ENCODE peak calls at places on chromosomes 6 and 20, in four cellular contexts. A, C, Z and O are unnamed samples.

GRCh38 chr6:159080217-159080976 is 35.6 kb upstream of the TAGAP start:
- DNase-seq in A (no peak), C (no peak), Z (no peak), O (no peak)

GRCh38 chr6:128491643-128492206 is 28.7 kb downstream of the PTPRK start:
- DNase-seq in A (no peak), C (peak; percentile 63), Z (no peak), O (no peak)

GRCh38 chr6:139762587-139763031 is 388.2 kb upstream of the CITED2 start:
- DNase-seq in A (no peak), C (no peak), Z (no peak), O (no peak)

GRCh38 chr6:157555795-157556645 is 175.0 kb downstream of the ZDHHC14 start:
- DNase-seq in A (no peak), C (no peak), Z (no peak), O (no peak)

GRCh38 chr6:20724443-20724842 is 190.2 kb downstream of the CDKAL1 start:
- DNase-seq in A (no peak), C (no peak), Z (no peak), O (no peak)

GRCh38 chr20:9103955-9104354 is 35.1 kb downstream of the PLCB4 start:
- DNase-seq in A (no peak), C (no peak), Z (no peak), O (no peak)

GRCh38 chr6:139600919-139601470 is 226.5 kb upstream of the CITED2 start:
- DNase-seq in A (no peak), C (no peak), Z (no peak), O (no peak)

GRCh38 chr6:43770417-43771209 is 602 bp downstream of the VEGFA start:
- DNase-seq in A (peak; percentile 63), C (peak; percentile 79), Z (peak; percentile 77), O (no peak)

GRCh38 chr6:132011582-132011981 is 60.4 kb upstream of the CCN2 start:
- DNase-seq in A (no peak), C (no peak), Z (no peak), O (no peak)

GRCh38 chr20:37845261-37845681 is 57.7 kb upstream of the VSTM2L start:
- DNase-seq in A (no peak), C (peak; percentile 13), Z (peak; percentile 36), O (no peak)

GRCh38 chr6:21748343-21749063 is 155.0 kb downstream of the SOX4 start:
- DNase-seq in A (no peak), C (no peak), Z (no peak), O (no peak)

GRCh38 chr20:64261138-64261537 is 5.6 kb downstream of the PCMTD2 start:
- DNase-seq in A (peak; percentile 75), C (peak; percentile 62), Z (no peak), O (peak; percentile 28)

GRCh38 chr6:169371344-169372144 is 117.9 kb upstream of the THBS2 start:
- DNase-seq in A (no peak), C (no peak), Z (no peak), O (no peak)

GRCh38 chr6:117837268-117837667 is 69.8 kb upstream of the SLC35F1 start:
- DNase-seq in A (no peak), C (no peak), Z (no peak), O (no peak)

GRCh38 chr6:6694368-6694780 is 105.9 kb downstream of the LY86 start:
- DNase-seq in A (no peak), C (no peak), Z (no peak), O (no peak)

GRCh38 chr20:23445596-23446217 is 6.2 kb downstream of the CSTL1 start:
- DNase-seq in A (no peak), C (no peak), Z (no peak), O (no peak)

GRCh38 chr6:39054577-39055142 is 6.1 kb downstream of the GLP1R start:
- DNase-seq in A (no peak), C (no peak), Z (peak; percentile 76), O (no peak)

GRCh38 chr20:50308513-50309279 is 118.1 kb downstream of the CEBPB start:
- DNase-seq in A (peak; percentile 96), C (peak; percentile 90), Z (peak; percentile 67), O (no peak)

GRCh38 chr6:108757357-108757756 is 90.9 kb upstream of the ARMC2 start:
- DNase-seq in A (no peak), C (no peak), Z (no peak), O (no peak)

GRCh38 chr6:95197590-95197989 is 379.7 kb upstream of the MANEA start:
- DNase-seq in A (no peak), C (no peak), Z (no peak), O (no peak)

GRCh38 chr20:57260959-57261357 is 5.5 kb downstream of the BMP7 start:
- DNase-seq in A (no peak), C (no peak), Z (no peak), O (no peak)
- H3K36me3 ChIP-seq in A (no peaks in the 10 kb centered on the region), C (no peaks in the 10 kb centered on the region), Z (no peaks in the 10 kb centered on the region), O (no peaks in the 10 kb centered on the region)

DNA sequence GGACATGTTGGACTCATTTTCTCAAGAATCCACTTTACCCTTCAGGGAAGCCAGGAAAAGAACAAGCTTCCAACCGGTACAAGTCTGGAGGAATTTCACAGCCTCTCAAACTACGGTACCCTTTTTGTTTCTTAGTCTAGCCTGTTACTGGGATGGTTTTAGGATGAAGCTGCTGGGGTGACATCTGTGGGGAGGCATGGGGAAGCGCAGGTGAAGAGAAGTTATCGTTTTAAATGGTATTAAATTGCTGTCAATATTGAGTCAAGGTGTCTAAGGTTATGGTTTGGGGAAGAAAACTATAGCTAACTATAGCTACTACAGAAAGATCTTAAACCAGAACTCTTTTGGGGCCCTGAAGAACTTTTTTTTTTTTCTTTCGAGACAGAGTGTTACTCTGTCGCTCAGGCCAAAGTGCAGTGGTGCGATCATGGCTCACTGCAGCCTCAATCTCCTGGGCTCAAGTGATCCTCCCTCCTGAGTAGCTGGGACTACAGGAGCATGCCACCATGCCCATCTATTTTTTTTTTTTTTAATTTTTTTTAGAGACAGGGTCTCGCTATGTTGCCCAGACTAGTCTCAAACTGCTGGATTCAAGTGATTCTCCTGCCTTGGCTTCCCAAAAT is 128.7 kb downstream of the RIN2 start:
- DNase-seq in A (no peak), C (no peak), Z (no peak), O (no peak)
- H3K4me3 ChIP-seq in A (no peak overlapping the region), C (peak overlapping the region; percentile 57), Z (peak overlapping the region; percentile 17), O (no peak overlapping the region)

GRCh38 chr6:107598091-107598490 is 108.2 kb downstream of the SOBP start:
- DNase-seq in A (no peak), C (no peak), Z (no peak), O (no peak)

GRCh38 chr6:107591346-107591745 is 101.4 kb downstream of the SOBP start:
- DNase-seq in A (no peak), C (no peak), Z (no peak), O (no peak)

GRCh38 chr6:107599043-107599442 is 109.1 kb downstream of the SOBP start:
- DNase-seq in A (no peak), C (no peak), Z (no peak), O (no peak)

GRCh38 chr6:107590378-107590777 is 100.5 kb downstream of the SOBP start:
- DNase-seq in A (no peak), C (no peak), Z (no peak), O (no peak)

GRCh38 chr6:107594736-107595135 is 104.8 kb downstream of the SOBP start:
- DNase-seq in A (no peak), C (no peak), Z (no peak), O (no peak)
- H3K27ac ChIP-seq in A (no peak overlapping the region), C (no peak overlapping the region), Z (no peak overlapping the region), O (no peak overlapping the region)

GRCh38 chr20:487655-488054 is 25.3 kb upstream of the TBC1D20 start:
- DNase-seq in A (no peak), C (no peak), Z (no peak), O (no peak)
- H3K36me3 ChIP-seq in A (no peaks in the 10 kb centered on the region), C (no peaks in the 10 kb centered on the region), Z (peaks cover 55% of the 10 kb centered on the region), O (peaks cover 13% of the 10 kb centered on the region)

GRCh38 chr20:44584103-44584690 is 1.8 kb downstream of the PKIG start:
- DNase-seq in A (no peak), C (no peak), Z (no peak), O (no peak)

GRCh38 chr20:44586289-44586911 is 4.0 kb downstream of the PKIG start:
- DNase-seq in A (no peak), C (no peak), Z (no peak), O (no peak)

GRCh38 chr20:44589522-44589921 is 7.1 kb downstream of the PKIG start:
- DNase-seq in A (no peak), C (no peak), Z (no peak), O (no peak)

GRCh38 chr20:44585042-44585968 is 2.9 kb downstream of the PKIG start:
- DNase-seq in A (no peak), C (no peak), Z (no peak), O (no peak)

DNA sequence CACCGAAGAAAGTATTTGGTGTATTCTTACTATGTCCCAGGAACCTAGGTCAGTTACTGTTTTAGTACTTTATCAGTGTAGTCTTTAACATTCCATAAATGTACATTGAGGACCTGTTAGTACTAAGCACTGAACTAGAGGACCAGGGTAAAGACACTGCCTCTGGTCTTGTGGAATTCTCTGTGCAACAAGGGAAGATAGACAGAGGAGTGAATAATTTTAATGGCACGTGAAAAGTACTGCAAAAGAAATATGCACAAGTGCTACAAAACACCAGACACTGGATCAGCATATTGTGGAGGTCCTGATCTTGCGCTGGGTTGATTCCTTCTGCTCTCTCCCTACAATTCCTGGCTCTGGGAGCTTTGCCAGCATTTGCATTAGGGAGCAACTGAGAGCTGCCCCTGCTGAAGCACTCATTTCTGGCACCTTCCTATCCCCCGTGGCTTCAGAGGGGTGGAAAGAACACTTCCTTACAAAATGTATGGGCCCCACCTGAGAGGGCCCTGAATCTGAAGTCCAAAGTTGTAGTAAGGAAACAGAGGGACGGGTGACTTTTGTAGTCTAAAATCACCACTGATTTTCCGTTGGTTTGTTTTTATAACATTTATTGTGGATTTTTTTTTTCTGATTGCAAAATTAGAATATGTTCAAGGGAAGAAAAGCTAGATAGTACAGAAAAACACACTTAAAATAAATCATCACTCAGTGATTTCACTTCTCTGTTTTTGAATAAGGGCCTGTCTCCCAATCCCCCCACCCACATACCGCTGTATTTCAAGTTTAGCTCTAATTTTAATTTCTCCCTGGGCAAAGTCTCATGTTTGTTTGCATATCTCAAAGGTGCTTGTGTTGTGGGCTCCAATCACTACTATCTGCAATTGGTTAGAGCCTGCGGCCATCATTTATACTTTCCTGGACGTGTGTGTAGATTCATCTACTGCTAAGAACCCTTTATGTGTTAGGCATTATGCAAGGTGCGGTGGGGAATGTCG is 4.9 kb downstream of the PKIG start:
- DNase-seq in A (no peak), C (no peak), Z (no peak), O (no peak)
- H3K4me3 ChIP-seq in A (no peak overlapping the region), C (peak overlapping the region; percentile 24), Z (no peak overlapping the region), O (no peak overlapping the region)

DNA sequence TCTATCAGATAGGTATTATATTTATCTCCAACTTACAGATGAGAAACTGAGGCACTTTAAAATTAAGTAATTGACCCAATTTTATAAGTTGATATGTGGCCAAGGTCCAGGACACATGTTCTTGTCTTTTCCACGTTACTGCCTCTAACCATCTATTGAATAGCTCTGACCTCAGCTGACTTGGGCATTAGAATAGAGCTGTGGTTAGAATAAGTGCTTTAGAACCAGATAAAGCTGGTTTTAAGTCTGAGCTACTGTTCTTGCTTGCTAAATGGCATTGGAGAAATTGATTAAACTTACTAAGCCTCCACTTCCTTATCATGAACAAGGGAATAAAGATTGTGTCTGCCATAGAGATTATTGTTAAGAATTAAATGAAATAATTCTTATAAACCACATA is 147.8 kb upstream of the DTNBP1 start:
- DNase-seq in A (no peak), C (no peak), Z (no peak), O (no peak)
- H3K27ac ChIP-seq in A (no peak overlapping the region), C (no peak overlapping the region), Z (no peak overlapping the region), O (no peak overlapping the region)

GRCh38 chr6:11129908-11130565 is 18.5 kb upstream of the ERVFRD-1 start:
- DNase-seq in A (no peak), C (no peak), Z (no peak), O (no peak)
- H3K36me3 ChIP-seq in A (no peaks in the 10 kb centered on the region), C (no peaks in the 10 kb centered on the region), Z (peaks cover 4% of the 10 kb centered on the region), O (no peaks in the 10 kb centered on the region)

GRCh38 chr6:10554826-10555225 is 33.7 kb downstream of the GCNT2 start:
- DNase-seq in A (no peak), C (no peak), Z (no peak), O (no peak)
- H3K4me3 ChIP-seq in A (no peak overlapping the region), C (no peak overlapping the region), Z (no peak overlapping the region), O (no peak overlapping the region)